ENCODE peak calls at places on chromosomes 6 and 20, in five cellular contexts. One of them, this sample, is unnamed.

GRCh38 chr6:79536615-79536968 is 638 bp downstream of the LCA5 start:
- DNase-seq in fibroblast of lung: peak; percentile 45
- DNase-seq in kidney: no peak
- DNase-seq in tibial artery: peak; percentile 56
- DNase-seq in body of pancreas: peak; percentile 25
- DNase-seq in this sample: peak; percentile 50

GRCh38 chr20:37310951-37311350 is 21.5 kb downstream of the MANBAL start:
- DNase-seq in fibroblast of lung: no peak
- DNase-seq in kidney: no peak
- DNase-seq in tibial artery: no peak
- DNase-seq in body of pancreas: no peak
- DNase-seq in this sample: no peak

GRCh38 chr6:44249082-44249748 is 2.3 kb downstream of the HSP90AB1 start:
- DNase-seq in fibroblast of lung: no peak
- DNase-seq in kidney: no peak
- DNase-seq in tibial artery: no peak
- DNase-seq in body of pancreas: no peak
- DNase-seq in this sample: no peak

GRCh38 chr6:20533746-20534294 is 437 bp upstream of the CDKAL1 start:
- DNase-seq in fibroblast of lung: no peak
- DNase-seq in kidney: no peak
- DNase-seq in tibial artery: no peak
- DNase-seq in body of pancreas: no peak
- DNase-seq in this sample: no peak

GRCh38 chr6:35547666-35548065 is 35.0 kb upstream of the TULP1 start:
- DNase-seq in fibroblast of lung: no peak
- DNase-seq in kidney: no peak
- DNase-seq in tibial artery: no peak
- DNase-seq in body of pancreas: no peak
- DNase-seq in this sample: no peak

GRCh38 chr6:96212076-96212475 is 196.3 kb downstream of the FUT9 start:
- DNase-seq in fibroblast of lung: no peak
- DNase-seq in kidney: no peak
- DNase-seq in tibial artery: no peak
- DNase-seq in body of pancreas: no peak
- DNase-seq in this sample: no peak

GRCh38 chr6:165574770-165575549 is 88.1 kb downstream of the PDE10A start:
- DNase-seq in fibroblast of lung: peak; percentile 9
- DNase-seq in kidney: no peak
- DNase-seq in tibial artery: no peak
- DNase-seq in body of pancreas: no peak
- DNase-seq in this sample: no peak

GRCh38 chr20:2133318-2134183 is 31.9 kb downstream of the STK35 start:
- DNase-seq in fibroblast of lung: peak; percentile 84
- DNase-seq in kidney: no peak
- DNase-seq in tibial artery: peak; percentile 46
- DNase-seq in body of pancreas: no peak
- DNase-seq in this sample: peak; percentile 40

GRCh38 chr6:41922154-41922553 is 855 bp downstream of the BYSL start:
- DNase-seq in fibroblast of lung: no peak
- DNase-seq in kidney: no peak
- DNase-seq in tibial artery: no peak
- DNase-seq in body of pancreas: no peak
- DNase-seq in this sample: no peak

GRCh38 chr6:33198853-33199436 is 1.5 kb downstream of the RXRB start:
- DNase-seq in fibroblast of lung: no peak
- DNase-seq in kidney: no peak
- DNase-seq in tibial artery: no peak
- DNase-seq in body of pancreas: no peak
- DNase-seq in this sample: no peak

GRCh38 chr6:71531006-71531405 is 242.4 kb downstream of the OGFRL1 start:
- DNase-seq in fibroblast of lung: peak; percentile 38
- DNase-seq in kidney: no peak
- DNase-seq in tibial artery: no peak
- DNase-seq in body of pancreas: no peak
- DNase-seq in this sample: no peak

GRCh38 chr20:47146703-47147102 is 209.8 kb downstream of the ZMYND8 start:
- DNase-seq in fibroblast of lung: peak; percentile 88
- DNase-seq in kidney: no peak
- DNase-seq in tibial artery: no peak
- DNase-seq in body of pancreas: no peak
- DNase-seq in this sample: no peak

GRCh38 chr6:2111162-2111677 is 134.2 kb downstream of the GMDS start:
- DNase-seq in fibroblast of lung: peak; percentile 77
- DNase-seq in kidney: no peak
- DNase-seq in tibial artery: no peak
- DNase-seq in body of pancreas: no peak
- DNase-seq in this sample: no peak

GRCh38 chr20:17594443-17594842 is 24.6 kb downstream of the DSTN start:
- DNase-seq in fibroblast of lung: peak; percentile 81
- DNase-seq in kidney: no peak
- DNase-seq in tibial artery: no peak
- DNase-seq in body of pancreas: peak; percentile 68
- DNase-seq in this sample: no peak

GRCh38 chr6:125749112-125749863 is at the start of gene HEY2:
- DNase-seq in fibroblast of lung: peak; percentile 83
- DNase-seq in kidney: peak; percentile 97
- DNase-seq in tibial artery: peak; percentile 96
- DNase-seq in body of pancreas: peak; percentile 96
- DNase-seq in this sample: peak; percentile 92

GRCh38 chr6:165850434-165851019 is 187.5 kb upstream of the PDE10A start:
- DNase-seq in fibroblast of lung: peak; percentile 32
- DNase-seq in kidney: peak; percentile 87
- DNase-seq in tibial artery: peak; percentile 53
- DNase-seq in body of pancreas: peak; percentile 77
- DNase-seq in this sample: peak; percentile 79

GRCh38 chr6:5438882-5439584 is 177.7 kb downstream of the FARS2 start:
- DNase-seq in fibroblast of lung: no peak
- DNase-seq in kidney: no peak
- DNase-seq in tibial artery: no peak
- DNase-seq in body of pancreas: no peak
- DNase-seq in this sample: no peak

GRCh38 chr20:38730167-38730988 is 6.1 kb downstream of the SLC32A1 start:
- DNase-seq in fibroblast of lung: no peak
- DNase-seq in kidney: no peak
- DNase-seq in tibial artery: no peak
- DNase-seq in body of pancreas: no peak
- DNase-seq in this sample: no peak

GRCh38 chr20:49566401-49566800 is 1.5 kb downstream of the PTGIS start:
- DNase-seq in fibroblast of lung: no peak
- DNase-seq in kidney: no peak
- DNase-seq in tibial artery: no peak
- DNase-seq in body of pancreas: no peak
- DNase-seq in this sample: no peak
- H3K4me3 ChIP-seq in fibroblast of lung: no peak overlapping the region
- H3K4me3 ChIP-seq in kidney: no peak overlapping the region
- H3K4me3 ChIP-seq in tibial artery: peak overlapping the region; percentile 95
- H3K4me3 ChIP-seq in body of pancreas: no peak overlapping the region
- H3K4me3 ChIP-seq in this sample: peak overlapping the region; percentile 75

GRCh38 chr6:167579786-167580370 is 246.8 kb upstream of the AFDN start:
- DNase-seq in fibroblast of lung: no peak
- DNase-seq in kidney: no peak
- DNase-seq in tibial artery: no peak
- DNase-seq in body of pancreas: no peak
- DNase-seq in this sample: no peak
- H3K27ac ChIP-seq in fibroblast of lung: no peak overlapping the region
- H3K27ac ChIP-seq in kidney: no peak overlapping the region
- H3K27ac ChIP-seq in tibial artery: no peak overlapping the region
- H3K27ac ChIP-seq in body of pancreas: no peak overlapping the region
- H3K27ac ChIP-seq in this sample: no peak overlapping the region

GRCh38 chr6:100229512-100229911 is 235.2 kb downstream of the SIM1 start:
- DNase-seq in fibroblast of lung: no peak
- DNase-seq in kidney: no peak
- DNase-seq in tibial artery: no peak
- DNase-seq in body of pancreas: peak; percentile 41
- DNase-seq in this sample: no peak

GRCh38 chr6:100230976-100231316 is 233.8 kb downstream of the SIM1 start:
- DNase-seq in fibroblast of lung: peak; percentile 63
- DNase-seq in kidney: no peak
- DNase-seq in tibial artery: no peak
- DNase-seq in body of pancreas: no peak
- DNase-seq in this sample: no peak

GRCh38 chr6:100234625-100235024 is 230.1 kb downstream of the SIM1 start:
- DNase-seq in fibroblast of lung: no peak
- DNase-seq in kidney: no peak
- DNase-seq in tibial artery: no peak
- DNase-seq in body of pancreas: no peak
- DNase-seq in this sample: no peak

GRCh38 chr6:100230115-100230975 is 234.4 kb downstream of the SIM1 start:
- DNase-seq in fibroblast of lung: no peak
- DNase-seq in kidney: no peak
- DNase-seq in tibial artery: no peak
- DNase-seq in body of pancreas: no peak
- DNase-seq in this sample: no peak

DNA sequence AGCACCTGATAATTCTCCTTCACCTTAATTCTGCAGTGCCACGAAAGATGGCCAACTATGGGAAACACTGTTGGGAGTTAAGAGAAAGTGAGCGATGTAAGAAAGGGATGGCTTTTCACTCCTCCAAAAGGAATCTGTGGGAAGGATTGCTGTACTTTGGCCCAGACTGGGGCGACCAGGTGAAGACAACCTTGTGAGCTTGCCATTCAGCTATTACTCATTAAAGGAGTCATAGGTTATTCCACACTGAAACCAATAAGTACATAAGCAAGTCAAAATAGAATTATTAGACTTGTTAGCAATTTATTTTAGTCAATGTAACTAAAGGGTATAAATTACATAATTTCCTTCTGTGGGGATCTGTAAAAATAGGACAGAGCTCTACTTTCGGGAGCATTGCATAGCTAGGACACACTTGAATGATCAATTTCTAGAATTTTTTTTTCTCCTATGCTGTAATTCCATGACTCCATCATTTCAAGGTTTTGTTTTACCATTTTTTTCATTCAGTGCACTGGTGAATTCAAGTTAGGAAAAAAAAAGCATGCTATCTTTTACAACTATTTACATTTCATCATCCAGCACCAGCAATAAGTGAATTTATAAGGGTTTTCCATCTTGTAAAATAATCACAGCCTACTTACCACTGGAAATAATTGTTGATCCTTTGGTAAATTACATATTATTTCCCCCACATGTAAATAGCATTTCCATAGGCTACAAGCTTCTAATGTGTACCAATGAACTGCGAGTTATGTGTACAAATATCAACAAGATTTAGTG is 231.7 kb downstream of the SIM1 start:
- DNase-seq in fibroblast of lung: no peak
- DNase-seq in kidney: no peak
- DNase-seq in tibial artery: no peak
- DNase-seq in body of pancreas: no peak
- DNase-seq in this sample: no peak
- H3K4me1 ChIP-seq in fibroblast of lung: no peaks in the 10 kb centered on the region
- H3K4me1 ChIP-seq in kidney: no peaks in the 10 kb centered on the region
- H3K4me1 ChIP-seq in tibial artery: no peaks in the 10 kb centered on the region
- H3K4me1 ChIP-seq in body of pancreas: peaks cover 15% of the 10 kb centered on the region
- H3K4me1 ChIP-seq in this sample: no peaks in the 10 kb centered on the region

GRCh38 chr20:25046181-25046641 is 11.7 kb downstream of the ACSS1 start:
- DNase-seq in fibroblast of lung: no peak
- DNase-seq in kidney: peak; percentile 82
- DNase-seq in tibial artery: no peak
- DNase-seq in body of pancreas: peak; percentile 39
- DNase-seq in this sample: no peak

GRCh38 chr20:25045343-25045712 is 12.6 kb downstream of the ACSS1 start:
- DNase-seq in fibroblast of lung: no peak
- DNase-seq in kidney: peak; percentile 47
- DNase-seq in tibial artery: no peak
- DNase-seq in body of pancreas: no peak
- DNase-seq in this sample: no peak

GRCh38 chr20:25043499-25044260 is 14.3 kb downstream of the ACSS1 start:
- DNase-seq in fibroblast of lung: no peak
- DNase-seq in kidney: peak; percentile 61
- DNase-seq in tibial artery: no peak
- DNase-seq in body of pancreas: no peak
- DNase-seq in this sample: no peak

GRCh38 chr20:25044261-25044560 is 13.7 kb downstream of the ACSS1 start:
- DNase-seq in fibroblast of lung: no peak
- DNase-seq in kidney: no peak
- DNase-seq in tibial artery: no peak
- DNase-seq in body of pancreas: peak; percentile 7
- DNase-seq in this sample: no peak

DNA sequence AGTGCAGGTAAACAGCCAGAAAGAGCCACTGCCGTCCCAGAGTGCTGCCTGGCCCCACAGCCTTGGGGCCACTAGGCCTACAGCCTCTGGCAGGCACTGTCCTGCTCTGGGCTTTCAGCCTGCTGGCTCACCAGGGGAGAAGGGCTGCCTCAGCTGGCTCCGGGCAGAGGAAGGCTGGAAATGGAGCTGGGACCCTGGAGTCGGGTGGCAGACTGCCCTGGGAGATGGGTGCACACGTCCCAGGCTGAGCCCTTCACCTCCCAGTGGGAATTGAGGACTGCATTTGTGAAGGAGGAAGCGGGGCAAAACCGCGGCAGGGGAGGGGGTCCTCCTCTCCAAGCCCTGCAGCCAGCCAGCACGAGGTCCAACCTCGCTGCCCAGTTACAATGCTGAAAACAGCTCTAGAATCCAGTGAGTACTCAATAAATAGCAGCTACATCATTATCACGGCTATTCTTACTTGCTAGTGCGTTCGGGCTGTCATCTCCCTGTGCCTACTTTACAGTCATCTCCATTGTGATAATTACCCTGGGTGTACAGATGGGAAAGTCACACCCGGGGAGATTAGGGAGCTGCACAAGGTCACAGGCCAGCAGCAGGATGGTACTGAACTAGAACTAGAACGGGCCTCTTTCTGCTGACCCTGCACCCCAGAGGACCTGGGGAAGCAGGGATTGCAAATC is 13.1 kb downstream of the ACSS1 start:
- DNase-seq in fibroblast of lung: no peak
- DNase-seq in kidney: peak; percentile 53
- DNase-seq in tibial artery: no peak
- DNase-seq in body of pancreas: peak; percentile 15
- DNase-seq in this sample: no peak
- H3K4me3 ChIP-seq in fibroblast of lung: no peak overlapping the region
- H3K4me3 ChIP-seq in kidney: no peak overlapping the region
- H3K4me3 ChIP-seq in tibial artery: no peak overlapping the region
- H3K4me3 ChIP-seq in body of pancreas: no peak overlapping the region
- H3K4me3 ChIP-seq in this sample: no peak overlapping the region

DNA sequence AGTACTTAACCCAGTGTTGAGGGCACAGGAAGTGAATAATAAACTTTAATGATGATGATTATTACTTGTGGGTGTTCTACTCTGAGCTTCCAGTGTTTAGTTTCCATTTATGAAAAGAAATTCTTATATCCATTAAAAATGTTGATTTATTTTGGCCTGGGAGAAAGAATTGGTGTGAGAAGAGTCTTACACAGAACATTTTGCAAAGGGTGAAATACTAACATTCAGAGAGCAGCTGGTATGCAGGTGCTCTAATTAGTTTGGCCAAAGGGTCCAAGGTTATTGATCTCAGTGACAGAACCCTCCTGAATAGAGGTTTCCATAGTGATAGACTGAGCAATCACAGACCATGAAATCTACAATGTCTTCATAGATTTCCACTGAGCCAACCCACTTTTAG is 4.4 kb downstream of the OSER1 start:
- DNase-seq in fibroblast of lung: no peak
- DNase-seq in kidney: no peak
- DNase-seq in tibial artery: no peak
- DNase-seq in body of pancreas: no peak
- DNase-seq in this sample: no peak
- H3K27ac ChIP-seq in fibroblast of lung: no peak overlapping the region
- H3K27ac ChIP-seq in kidney: no peak overlapping the region
- H3K27ac ChIP-seq in tibial artery: peak overlapping the region; percentile 96
- H3K27ac ChIP-seq in body of pancreas: no peak overlapping the region
- H3K27ac ChIP-seq in this sample: no peak overlapping the region

GRCh38 chr20:51255417-51255816 is 232.5 kb upstream of the KCNG1 start:
- DNase-seq in fibroblast of lung: no peak
- DNase-seq in kidney: no peak
- DNase-seq in tibial artery: no peak
- DNase-seq in body of pancreas: no peak
- DNase-seq in this sample: no peak
- H3K4me1 ChIP-seq in fibroblast of lung: no peaks in the 10 kb centered on the region
- H3K4me1 ChIP-seq in kidney: no peaks in the 10 kb centered on the region
- H3K4me1 ChIP-seq in tibial artery: no peaks in the 10 kb centered on the region
- H3K4me1 ChIP-seq in body of pancreas: no peaks in the 10 kb centered on the region
- H3K4me1 ChIP-seq in this sample: no peaks in the 10 kb centered on the region